ENCODE peak calls at places on chromosome 12, in nine cellular contexts. One of them, this sample, is unnamed.

GRCh38 chr12:52180971-52181628 is 10.7 kb downstream of the KRT80 start:
- DNase-seq in pancreas: no peak
- DNase-seq in right atrium auricular region: no peak
- DNase-seq in mesenchymal stem cell: no peak
- DNase-seq in mesendoderm: peak; percentile 52
- DNase-seq in CD8-positive, alpha-beta memory T cell: no peak
- DNase-seq in WERI-Rb-1: no peak
- DNase-seq in left ventricle myocardium inferior: no peak
- DNase-seq in GM23248: no peak
- DNase-seq in this sample: no peak

GRCh38 chr12:1644523-1645438 is 15.8 kb downstream of the WNT5B start:
- DNase-seq in pancreas: peak; percentile 71
- DNase-seq in right atrium auricular region: peak; percentile 77
- DNase-seq in mesenchymal stem cell: no peak
- DNase-seq in mesendoderm: no peak
- DNase-seq in CD8-positive, alpha-beta memory T cell: no peak
- DNase-seq in WERI-Rb-1: peak; percentile 63
- DNase-seq in left ventricle myocardium inferior: peak; percentile 88
- DNase-seq in GM23248: peak; percentile 90
- DNase-seq in this sample: no peak

GRCh38 chr12:63802012-63802608 is 22.4 kb downstream of the RXYLT1 start:
- DNase-seq in pancreas: no peak
- DNase-seq in right atrium auricular region: no peak
- DNase-seq in mesenchymal stem cell: peak; percentile 28
- DNase-seq in mesendoderm: peak; percentile 24
- DNase-seq in CD8-positive, alpha-beta memory T cell: no peak
- DNase-seq in WERI-Rb-1: no peak
- DNase-seq in left ventricle myocardium inferior: no peak
- DNase-seq in GM23248: peak; percentile 55
- DNase-seq in this sample: no peak

GRCh38 chr12:91178139-91178561 is 4.5 kb downstream of the DCN start:
- DNase-seq in pancreas: no peak
- DNase-seq in right atrium auricular region: no peak
- DNase-seq in mesenchymal stem cell: peak; percentile 55
- DNase-seq in mesendoderm: peak; percentile 15
- DNase-seq in CD8-positive, alpha-beta memory T cell: no peak
- DNase-seq in WERI-Rb-1: no peak
- DNase-seq in left ventricle myocardium inferior: no peak
- DNase-seq in GM23248: peak; percentile 73
- DNase-seq in this sample: no peak

GRCh38 chr12:112381421-112381897 is 772 bp downstream of the HECTD4 start:
- DNase-seq in pancreas: no peak
- DNase-seq in right atrium auricular region: peak; percentile 47
- DNase-seq in mesenchymal stem cell: peak; percentile 24
- DNase-seq in mesendoderm: peak; percentile 50
- DNase-seq in CD8-positive, alpha-beta memory T cell: peak; percentile 59
- DNase-seq in WERI-Rb-1: peak; percentile 34
- DNase-seq in left ventricle myocardium inferior: peak; percentile 18
- DNase-seq in GM23248: peak; percentile 49
- DNase-seq in this sample: peak; percentile 22

GRCh38 chr12:62438098-62438692 is 28.4 kb upstream of the MON2 start:
- DNase-seq in pancreas: peak; percentile 32
- DNase-seq in right atrium auricular region: peak; percentile 64
- DNase-seq in mesenchymal stem cell: peak; percentile 50
- DNase-seq in mesendoderm: peak; percentile 59
- DNase-seq in CD8-positive, alpha-beta memory T cell: peak; percentile 62
- DNase-seq in WERI-Rb-1: peak; percentile 50
- DNase-seq in left ventricle myocardium inferior: no peak
- DNase-seq in GM23248: peak; percentile 66
- DNase-seq in this sample: no peak

GRCh38 chr12:102534899-102535298 is 54.5 kb upstream of the IGF1 start:
- DNase-seq in pancreas: no peak
- DNase-seq in right atrium auricular region: no peak
- DNase-seq in mesenchymal stem cell: no peak
- DNase-seq in mesendoderm: no peak
- DNase-seq in CD8-positive, alpha-beta memory T cell: no peak
- DNase-seq in WERI-Rb-1: no peak
- DNase-seq in left ventricle myocardium inferior: no peak
- DNase-seq in GM23248: peak; percentile 73
- DNase-seq in this sample: no peak

GRCh38 chr12:91817512-91817911 is 328.1 kb downstream of the BTG1 start:
- DNase-seq in pancreas: no peak
- DNase-seq in right atrium auricular region: no peak
- DNase-seq in mesenchymal stem cell: no peak
- DNase-seq in mesendoderm: no peak
- DNase-seq in CD8-positive, alpha-beta memory T cell: no peak
- DNase-seq in WERI-Rb-1: no peak
- DNase-seq in left ventricle myocardium inferior: no peak
- DNase-seq in GM23248: no peak
- DNase-seq in this sample: no peak

GRCh38 chr12:101945361-101946232 is 68.2 kb downstream of the DRAM1 start:
- DNase-seq in pancreas: no peak
- DNase-seq in right atrium auricular region: no peak
- DNase-seq in mesenchymal stem cell: peak; percentile 50
- DNase-seq in mesendoderm: no peak
- DNase-seq in CD8-positive, alpha-beta memory T cell: no peak
- DNase-seq in WERI-Rb-1: no peak
- DNase-seq in left ventricle myocardium inferior: no peak
- DNase-seq in GM23248: peak; percentile 55
- DNase-seq in this sample: no peak

GRCh38 chr12:101298426-101298825 is 18.5 kb downstream of the UTP20 start:
- DNase-seq in pancreas: no peak
- DNase-seq in right atrium auricular region: no peak
- DNase-seq in mesenchymal stem cell: peak; percentile 6
- DNase-seq in mesendoderm: peak; percentile 31
- DNase-seq in CD8-positive, alpha-beta memory T cell: no peak
- DNase-seq in WERI-Rb-1: no peak
- DNase-seq in left ventricle myocardium inferior: no peak
- DNase-seq in GM23248: peak; percentile 83
- DNase-seq in this sample: no peak

GRCh38 chr12:53572134-53572758 is 53.9 kb downstream of the ATF7 start:
- DNase-seq in pancreas: no peak
- DNase-seq in right atrium auricular region: no peak
- DNase-seq in mesenchymal stem cell: no peak
- DNase-seq in mesendoderm: no peak
- DNase-seq in CD8-positive, alpha-beta memory T cell: no peak
- DNase-seq in WERI-Rb-1: no peak
- DNase-seq in left ventricle myocardium inferior: no peak
- DNase-seq in GM23248: no peak
- DNase-seq in this sample: no peak

GRCh38 chr12:39490500-39491276 is 47.8 kb upstream of the KIF21A start:
- DNase-seq in pancreas: no peak
- DNase-seq in right atrium auricular region: no peak
- DNase-seq in mesenchymal stem cell: no peak
- DNase-seq in mesendoderm: no peak
- DNase-seq in CD8-positive, alpha-beta memory T cell: no peak
- DNase-seq in WERI-Rb-1: no peak
- DNase-seq in left ventricle myocardium inferior: no peak
- DNase-seq in GM23248: peak; percentile 64
- DNase-seq in this sample: no peak

DNA sequence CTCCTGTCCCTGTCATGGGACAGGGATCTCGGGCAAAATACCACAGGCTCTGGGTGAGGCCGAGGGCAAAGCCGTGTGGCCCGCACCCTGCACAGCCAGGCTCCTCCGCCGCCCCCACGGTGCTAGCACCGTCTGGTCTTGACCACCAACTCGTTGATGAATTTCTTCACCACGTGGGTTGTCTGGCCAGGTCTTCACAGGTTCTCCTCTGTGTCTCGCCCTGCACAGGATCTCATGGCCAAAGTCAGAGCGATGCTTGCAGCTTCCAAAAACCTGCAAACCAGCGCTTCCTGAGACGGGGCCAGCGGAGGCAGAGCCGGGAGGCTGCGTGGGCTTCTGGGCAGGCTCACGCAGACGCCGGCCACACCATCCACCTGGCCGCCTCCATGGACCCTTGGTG is 29.0 kb upstream of the MMP17 start:
- DNase-seq in pancreas: no peak
- DNase-seq in right atrium auricular region: no peak
- DNase-seq in mesenchymal stem cell: no peak
- DNase-seq in mesendoderm: no peak
- DNase-seq in CD8-positive, alpha-beta memory T cell: no peak
- DNase-seq in WERI-Rb-1: no peak
- DNase-seq in left ventricle myocardium inferior: no peak
- DNase-seq in GM23248: no peak
- DNase-seq in this sample: no peak
- H3K36me3 ChIP-seq in pancreas: peaks cover 6% of the 10 kb centered on the region
- H3K36me3 ChIP-seq in right atrium auricular region: peaks cover 42% of the 10 kb centered on the region
- H3K36me3 ChIP-seq in mesenchymal stem cell: peaks cover 73% of the 10 kb centered on the region
- H3K36me3 ChIP-seq in mesendoderm: no peaks in the 10 kb centered on the region
- H3K36me3 ChIP-seq in CD8-positive, alpha-beta memory T cell: peaks cover 9% of the 10 kb centered on the region
- H3K36me3 ChIP-seq in WERI-Rb-1: peaks cover 23% of the 10 kb centered on the region
- H3K36me3 ChIP-seq in left ventricle myocardium inferior: peaks cover 68% of the 10 kb centered on the region
- H3K36me3 ChIP-seq in GM23248: no peaks in the 10 kb centered on the region
- H3K36me3 ChIP-seq in this sample: peaks cover 63% of the 10 kb centered on the region

GRCh38 chr12:117022465-117022864 is 76.8 kb downstream of the TESC start:
- DNase-seq in pancreas: no peak
- DNase-seq in right atrium auricular region: no peak
- DNase-seq in mesenchymal stem cell: no peak
- DNase-seq in mesendoderm: no peak
- DNase-seq in CD8-positive, alpha-beta memory T cell: no peak
- DNase-seq in WERI-Rb-1: no peak
- DNase-seq in left ventricle myocardium inferior: no peak
- DNase-seq in GM23248: no peak
- DNase-seq in this sample: no peak

GRCh38 chr12:117018276-117018675 is 80.9 kb downstream of the TESC start:
- DNase-seq in pancreas: no peak
- DNase-seq in right atrium auricular region: peak; percentile 21
- DNase-seq in mesenchymal stem cell: no peak
- DNase-seq in mesendoderm: no peak
- DNase-seq in CD8-positive, alpha-beta memory T cell: no peak
- DNase-seq in WERI-Rb-1: no peak
- DNase-seq in left ventricle myocardium inferior: no peak
- DNase-seq in GM23248: no peak
- DNase-seq in this sample: no peak

GRCh38 chr12:117015811-117016210 is 83.4 kb downstream of the TESC start:
- DNase-seq in pancreas: no peak
- DNase-seq in right atrium auricular region: no peak
- DNase-seq in mesenchymal stem cell: no peak
- DNase-seq in mesendoderm: no peak
- DNase-seq in CD8-positive, alpha-beta memory T cell: no peak
- DNase-seq in WERI-Rb-1: no peak
- DNase-seq in left ventricle myocardium inferior: no peak
- DNase-seq in GM23248: no peak
- DNase-seq in this sample: no peak

GRCh38 chr12:117020536-117021220 is 78.5 kb downstream of the TESC start:
- DNase-seq in pancreas: no peak
- DNase-seq in right atrium auricular region: no peak
- DNase-seq in mesenchymal stem cell: no peak
- DNase-seq in mesendoderm: no peak
- DNase-seq in CD8-positive, alpha-beta memory T cell: no peak
- DNase-seq in WERI-Rb-1: no peak
- DNase-seq in left ventricle myocardium inferior: no peak
- DNase-seq in GM23248: no peak
- DNase-seq in this sample: no peak

DNA sequence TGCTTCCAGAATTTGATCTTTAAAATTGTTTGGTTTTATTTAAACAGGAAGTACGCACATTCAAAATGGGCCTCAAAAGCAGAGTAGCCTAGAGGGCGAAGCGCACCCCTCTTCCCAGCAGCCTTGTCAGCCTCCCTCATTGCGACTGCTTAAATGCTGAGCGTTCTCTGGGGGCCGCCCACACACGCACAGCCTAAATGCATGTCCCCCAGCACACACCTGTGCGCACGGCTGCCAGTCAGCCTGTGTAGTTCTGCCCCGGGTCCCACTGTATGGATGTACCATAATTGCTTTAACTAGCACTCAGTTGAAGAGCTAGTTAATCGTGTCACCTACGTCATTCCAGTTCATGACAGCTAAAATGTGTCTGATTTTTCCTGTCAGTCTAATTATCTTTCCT is 79.3 kb downstream of the TESC start:
- DNase-seq in pancreas: no peak
- DNase-seq in right atrium auricular region: no peak
- DNase-seq in mesenchymal stem cell: no peak
- DNase-seq in mesendoderm: no peak
- DNase-seq in CD8-positive, alpha-beta memory T cell: no peak
- DNase-seq in WERI-Rb-1: no peak
- DNase-seq in left ventricle myocardium inferior: no peak
- DNase-seq in GM23248: no peak
- DNase-seq in this sample: no peak
- H3K36me3 ChIP-seq in pancreas: peaks cover 20% of the 10 kb centered on the region
- H3K36me3 ChIP-seq in right atrium auricular region: peaks cover 28% of the 10 kb centered on the region
- H3K36me3 ChIP-seq in mesenchymal stem cell: peaks cover 32% of the 10 kb centered on the region
- H3K36me3 ChIP-seq in mesendoderm: peaks cover 1% of the 10 kb centered on the region
- H3K36me3 ChIP-seq in CD8-positive, alpha-beta memory T cell: no peaks in the 10 kb centered on the region
- H3K36me3 ChIP-seq in WERI-Rb-1: peaks cover 15% of the 10 kb centered on the region
- H3K36me3 ChIP-seq in left ventricle myocardium inferior: peaks cover 52% of the 10 kb centered on the region
- H3K36me3 ChIP-seq in GM23248: peaks cover 19% of the 10 kb centered on the region
- H3K36me3 ChIP-seq in this sample: no peaks in the 10 kb centered on the region

GRCh38 chr12:32281098-32281497 is 118.3 kb upstream of the FGD4 start:
- DNase-seq in pancreas: no peak
- DNase-seq in right atrium auricular region: no peak
- DNase-seq in mesenchymal stem cell: no peak
- DNase-seq in mesendoderm: no peak
- DNase-seq in CD8-positive, alpha-beta memory T cell: no peak
- DNase-seq in WERI-Rb-1: no peak
- DNase-seq in left ventricle myocardium inferior: no peak
- DNase-seq in GM23248: no peak
- DNase-seq in this sample: no peak
- H3K36me3 ChIP-seq in pancreas: no peaks in the 10 kb centered on the region
- H3K36me3 ChIP-seq in right atrium auricular region: no peaks in the 10 kb centered on the region
- H3K36me3 ChIP-seq in mesenchymal stem cell: no peaks in the 10 kb centered on the region
- H3K36me3 ChIP-seq in mesendoderm: no peaks in the 10 kb centered on the region
- H3K36me3 ChIP-seq in CD8-positive, alpha-beta memory T cell: no peaks in the 10 kb centered on the region
- H3K36me3 ChIP-seq in WERI-Rb-1: no peaks in the 10 kb centered on the region
- H3K36me3 ChIP-seq in left ventricle myocardium inferior: no peaks in the 10 kb centered on the region
- H3K36me3 ChIP-seq in GM23248: no peaks in the 10 kb centered on the region
- H3K36me3 ChIP-seq in this sample: no peaks in the 10 kb centered on the region

GRCh38 chr12:96295532-96296160 is 101.5 kb downstream of the ELK3 start:
- DNase-seq in pancreas: no peak
- DNase-seq in right atrium auricular region: no peak
- DNase-seq in mesenchymal stem cell: no peak
- DNase-seq in mesendoderm: no peak
- DNase-seq in CD8-positive, alpha-beta memory T cell: no peak
- DNase-seq in WERI-Rb-1: no peak
- DNase-seq in left ventricle myocardium inferior: no peak
- DNase-seq in GM23248: no peak
- DNase-seq in this sample: no peak
- H3K36me3 ChIP-seq in pancreas: no peaks in the 10 kb centered on the region
- H3K36me3 ChIP-seq in right atrium auricular region: peaks cover 5% of the 10 kb centered on the region
- H3K36me3 ChIP-seq in mesenchymal stem cell: peaks cover 11% of the 10 kb centered on the region
- H3K36me3 ChIP-seq in mesendoderm: no peaks in the 10 kb centered on the region
- H3K36me3 ChIP-seq in CD8-positive, alpha-beta memory T cell: peaks cover 4% of the 10 kb centered on the region
- H3K36me3 ChIP-seq in WERI-Rb-1: peaks cover 25% of the 10 kb centered on the region
- H3K36me3 ChIP-seq in left ventricle myocardium inferior: peaks cover 49% of the 10 kb centered on the region
- H3K36me3 ChIP-seq in GM23248: peaks cover 59% of the 10 kb centered on the region
- H3K36me3 ChIP-seq in this sample: peaks cover 19% of the 10 kb centered on the region